ENCODE peak calls at places on chromosomes 1 and 21, in ten cellular contexts. One of them, this sample, is unnamed.

GRCh38 chr1:89598450-89599331 is 34.2 kb upstream of the LRRC8C start:
- DNase-seq in Jurkat, Clone E6-1: peak; percentile 28
- DNase-seq in substantia nigra: no peak
- DNase-seq in neural crest cell: no peak
- DNase-seq in fibroblast of mammary gland: peak; percentile 53
- DNase-seq in NCI-H510A treated with DMSO at 0.1 percent for 48 hours: peak; percentile 85
- DNase-seq in NCI-H1105: peak; percentile 12
- DNase-seq in activated CD4-positive, alpha-beta T cell treated with anti-CD3 and anti-CD28 coated beads, Interleukin-2, amount 50 U/mL, for 24 hours: no peak
- DNase-seq in Daoy: peak; percentile 32
- DNase-seq in AG09319: no peak
- DNase-seq in this sample: peak; percentile 59

GRCh38 chr1:41282679-41283317 is 40.7 kb upstream of the SCMH1 start:
- DNase-seq in Jurkat, Clone E6-1: peak; percentile 6
- DNase-seq in substantia nigra: peak; percentile 33
- DNase-seq in neural crest cell: peak; percentile 50
- DNase-seq in fibroblast of mammary gland: peak; percentile 20
- DNase-seq in NCI-H510A treated with DMSO at 0.1 percent for 48 hours: peak; percentile 68
- DNase-seq in NCI-H1105: no peak
- DNase-seq in activated CD4-positive, alpha-beta T cell treated with anti-CD3 and anti-CD28 coated beads, Interleukin-2, amount 50 U/mL, for 24 hours: no peak
- DNase-seq in Daoy: peak; percentile 48
- DNase-seq in AG09319: no peak
- DNase-seq in this sample: peak; percentile 59

GRCh38 chr1:924619-925323 is 1.0 kb downstream of the SAMD11 start:
- DNase-seq in Jurkat, Clone E6-1: no peak
- DNase-seq in substantia nigra: no peak
- DNase-seq in neural crest cell: no peak
- DNase-seq in fibroblast of mammary gland: no peak
- DNase-seq in NCI-H510A treated with DMSO at 0.1 percent for 48 hours: no peak
- DNase-seq in NCI-H1105: peak; percentile 25
- DNase-seq in activated CD4-positive, alpha-beta T cell treated with anti-CD3 and anti-CD28 coated beads, Interleukin-2, amount 50 U/mL, for 24 hours: no peak
- DNase-seq in Daoy: peak; percentile 81
- DNase-seq in AG09319: no peak
- DNase-seq in this sample: peak; percentile 85

GRCh38 chr1:216958569-216958968 is 235.3 kb upstream of the ESRRG start:
- DNase-seq in Jurkat, Clone E6-1: no peak
- DNase-seq in substantia nigra: no peak
- DNase-seq in neural crest cell: no peak
- DNase-seq in fibroblast of mammary gland: no peak
- DNase-seq in NCI-H510A treated with DMSO at 0.1 percent for 48 hours: no peak
- DNase-seq in NCI-H1105: no peak
- DNase-seq in activated CD4-positive, alpha-beta T cell treated with anti-CD3 and anti-CD28 coated beads, Interleukin-2, amount 50 U/mL, for 24 hours: no peak
- DNase-seq in Daoy: no peak
- DNase-seq in AG09319: no peak
- DNase-seq in this sample: no peak

GRCh38 chr21:41897690-41898089 is 18.5 kb upstream of the PRDM15 start:
- DNase-seq in Jurkat, Clone E6-1: no peak
- DNase-seq in substantia nigra: no peak
- DNase-seq in neural crest cell: no peak
- DNase-seq in fibroblast of mammary gland: no peak
- DNase-seq in NCI-H510A treated with DMSO at 0.1 percent for 48 hours: no peak
- DNase-seq in NCI-H1105: no peak
- DNase-seq in activated CD4-positive, alpha-beta T cell treated with anti-CD3 and anti-CD28 coated beads, Interleukin-2, amount 50 U/mL, for 24 hours: no peak
- DNase-seq in Daoy: no peak
- DNase-seq in AG09319: no peak
- DNase-seq in this sample: no peak

GRCh38 chr1:165639821-165640623 is 9.0 kb downstream of the MGST3 start:
- DNase-seq in Jurkat, Clone E6-1: no peak
- DNase-seq in substantia nigra: no peak
- DNase-seq in neural crest cell: no peak
- DNase-seq in fibroblast of mammary gland: peak; percentile 74
- DNase-seq in NCI-H510A treated with DMSO at 0.1 percent for 48 hours: no peak
- DNase-seq in NCI-H1105: no peak
- DNase-seq in activated CD4-positive, alpha-beta T cell treated with anti-CD3 and anti-CD28 coated beads, Interleukin-2, amount 50 U/mL, for 24 hours: no peak
- DNase-seq in Daoy: no peak
- DNase-seq in AG09319: no peak
- DNase-seq in this sample: peak; percentile 40

GRCh38 chr1:201004732-201005131 is 18.8 kb downstream of the KIF21B start:
- DNase-seq in Jurkat, Clone E6-1: no peak
- DNase-seq in substantia nigra: no peak
- DNase-seq in neural crest cell: no peak
- DNase-seq in fibroblast of mammary gland: no peak
- DNase-seq in NCI-H510A treated with DMSO at 0.1 percent for 48 hours: no peak
- DNase-seq in NCI-H1105: no peak
- DNase-seq in activated CD4-positive, alpha-beta T cell treated with anti-CD3 and anti-CD28 coated beads, Interleukin-2, amount 50 U/mL, for 24 hours: no peak
- DNase-seq in Daoy: no peak
- DNase-seq in AG09319: no peak
- DNase-seq in this sample: no peak

GRCh38 chr1:211543003-211543402 is 36.0 kb downstream of the SLC30A1 start:
- DNase-seq in Jurkat, Clone E6-1: no peak
- DNase-seq in substantia nigra: no peak
- DNase-seq in neural crest cell: no peak
- DNase-seq in fibroblast of mammary gland: no peak
- DNase-seq in NCI-H510A treated with DMSO at 0.1 percent for 48 hours: no peak
- DNase-seq in NCI-H1105: no peak
- DNase-seq in activated CD4-positive, alpha-beta T cell treated with anti-CD3 and anti-CD28 coated beads, Interleukin-2, amount 50 U/mL, for 24 hours: no peak
- DNase-seq in Daoy: no peak
- DNase-seq in AG09319: no peak
- DNase-seq in this sample: no peak

GRCh38 chr21:25963186-25963585 is 207.4 kb downstream of the APP start:
- DNase-seq in Jurkat, Clone E6-1: no peak
- DNase-seq in substantia nigra: no peak
- DNase-seq in neural crest cell: no peak
- DNase-seq in fibroblast of mammary gland: peak; percentile 63
- DNase-seq in NCI-H510A treated with DMSO at 0.1 percent for 48 hours: no peak
- DNase-seq in NCI-H1105: no peak
- DNase-seq in activated CD4-positive, alpha-beta T cell treated with anti-CD3 and anti-CD28 coated beads, Interleukin-2, amount 50 U/mL, for 24 hours: no peak
- DNase-seq in Daoy: peak; percentile 78
- DNase-seq in AG09319: no peak
- DNase-seq in this sample: peak; percentile 19

GRCh38 chr1:110383311-110383990 is 7.4 kb downstream of the SLC16A4 start:
- DNase-seq in Jurkat, Clone E6-1: peak; percentile 17
- DNase-seq in substantia nigra: no peak
- DNase-seq in neural crest cell: no peak
- DNase-seq in fibroblast of mammary gland: peak; percentile 50
- DNase-seq in NCI-H510A treated with DMSO at 0.1 percent for 48 hours: no peak
- DNase-seq in NCI-H1105: no peak
- DNase-seq in activated CD4-positive, alpha-beta T cell treated with anti-CD3 and anti-CD28 coated beads, Interleukin-2, amount 50 U/mL, for 24 hours: no peak
- DNase-seq in Daoy: peak; percentile 23
- DNase-seq in AG09319: no peak
- DNase-seq in this sample: peak; percentile 44

GRCh38 chr1:17359808-17360207 is 12.2 kb upstream of the PADI6 start:
- DNase-seq in Jurkat, Clone E6-1: no peak
- DNase-seq in substantia nigra: no peak
- DNase-seq in neural crest cell: no peak
- DNase-seq in fibroblast of mammary gland: no peak
- DNase-seq in NCI-H510A treated with DMSO at 0.1 percent for 48 hours: no peak
- DNase-seq in NCI-H1105: no peak
- DNase-seq in activated CD4-positive, alpha-beta T cell treated with anti-CD3 and anti-CD28 coated beads, Interleukin-2, amount 50 U/mL, for 24 hours: no peak
- DNase-seq in Daoy: no peak
- DNase-seq in AG09319: no peak
- DNase-seq in this sample: no peak

GRCh38 chr21:37914211-37914900 is 1.9 kb downstream of the KCNJ6 start:
- DNase-seq in Jurkat, Clone E6-1: no peak
- DNase-seq in substantia nigra: peak; percentile 12
- DNase-seq in neural crest cell: peak; percentile 50
- DNase-seq in fibroblast of mammary gland: no peak
- DNase-seq in NCI-H510A treated with DMSO at 0.1 percent for 48 hours: no peak
- DNase-seq in NCI-H1105: peak; percentile 53
- DNase-seq in activated CD4-positive, alpha-beta T cell treated with anti-CD3 and anti-CD28 coated beads, Interleukin-2, amount 50 U/mL, for 24 hours: no peak
- DNase-seq in Daoy: peak; percentile 72
- DNase-seq in AG09319: no peak
- DNase-seq in this sample: peak; percentile 43

GRCh38 chr1:75614455-75615379 is 3.8 kb upstream of the SLC44A5 start:
- DNase-seq in Jurkat, Clone E6-1: peak; percentile 84
- DNase-seq in substantia nigra: peak; percentile 30
- DNase-seq in neural crest cell: peak; percentile 68
- DNase-seq in fibroblast of mammary gland: peak; percentile 16
- DNase-seq in NCI-H510A treated with DMSO at 0.1 percent for 48 hours: peak; percentile 79
- DNase-seq in NCI-H1105: peak; percentile 87
- DNase-seq in activated CD4-positive, alpha-beta T cell treated with anti-CD3 and anti-CD28 coated beads, Interleukin-2, amount 50 U/mL, for 24 hours: no peak
- DNase-seq in Daoy: peak; percentile 50
- DNase-seq in AG09319: no peak
- DNase-seq in this sample: peak; percentile 50

GRCh38 chr1:38005195-38006007 is at the start of gene FHL3:
- DNase-seq in Jurkat, Clone E6-1: peak; percentile 33
- DNase-seq in substantia nigra: peak; percentile 38
- DNase-seq in neural crest cell: no peak
- DNase-seq in fibroblast of mammary gland: no peak
- DNase-seq in NCI-H510A treated with DMSO at 0.1 percent for 48 hours: peak; percentile 98
- DNase-seq in NCI-H1105: peak; percentile 42
- DNase-seq in activated CD4-positive, alpha-beta T cell treated with anti-CD3 and anti-CD28 coated beads, Interleukin-2, amount 50 U/mL, for 24 hours: no peak
- DNase-seq in Daoy: peak; percentile 72
- DNase-seq in AG09319: no peak
- DNase-seq in this sample: peak; percentile 73

GRCh38 chr1:180612591-180612990 is 19.2 kb upstream of the XPR1 start:
- DNase-seq in Jurkat, Clone E6-1: no peak
- DNase-seq in substantia nigra: no peak
- DNase-seq in neural crest cell: no peak
- DNase-seq in fibroblast of mammary gland: no peak
- DNase-seq in NCI-H510A treated with DMSO at 0.1 percent for 48 hours: no peak
- DNase-seq in NCI-H1105: no peak
- DNase-seq in activated CD4-positive, alpha-beta T cell treated with anti-CD3 and anti-CD28 coated beads, Interleukin-2, amount 50 U/mL, for 24 hours: no peak
- DNase-seq in Daoy: no peak
- DNase-seq in AG09319: no peak
- DNase-seq in this sample: no peak

GRCh38 chr1:20349971-20350370 is 59.3 kb downstream of the VWA5B1 start:
- DNase-seq in Jurkat, Clone E6-1: no peak
- DNase-seq in substantia nigra: no peak
- DNase-seq in neural crest cell: no peak
- DNase-seq in fibroblast of mammary gland: no peak
- DNase-seq in NCI-H510A treated with DMSO at 0.1 percent for 48 hours: no peak
- DNase-seq in NCI-H1105: no peak
- DNase-seq in activated CD4-positive, alpha-beta T cell treated with anti-CD3 and anti-CD28 coated beads, Interleukin-2, amount 50 U/mL, for 24 hours: no peak
- DNase-seq in Daoy: no peak
- DNase-seq in AG09319: no peak
- DNase-seq in this sample: no peak

GRCh38 chr1:102084771-102085535 is 88.2 kb upstream of the OLFM3 start:
- DNase-seq in Jurkat, Clone E6-1: no peak
- DNase-seq in substantia nigra: no peak
- DNase-seq in neural crest cell: no peak
- DNase-seq in fibroblast of mammary gland: no peak
- DNase-seq in NCI-H510A treated with DMSO at 0.1 percent for 48 hours: no peak
- DNase-seq in NCI-H1105: no peak
- DNase-seq in activated CD4-positive, alpha-beta T cell treated with anti-CD3 and anti-CD28 coated beads, Interleukin-2, amount 50 U/mL, for 24 hours: no peak
- DNase-seq in Daoy: no peak
- DNase-seq in AG09319: no peak
- DNase-seq in this sample: no peak

GRCh38 chr1:39575191-39576015 is 1.2 kb downstream of the PABPC4 start:
- DNase-seq in Jurkat, Clone E6-1: peak; percentile 44
- DNase-seq in substantia nigra: peak; percentile 49
- DNase-seq in neural crest cell: peak; percentile 22
- DNase-seq in fibroblast of mammary gland: peak; percentile 82
- DNase-seq in NCI-H510A treated with DMSO at 0.1 percent for 48 hours: peak; percentile 97
- DNase-seq in NCI-H1105: peak; percentile 39
- DNase-seq in activated CD4-positive, alpha-beta T cell treated with anti-CD3 and anti-CD28 coated beads, Interleukin-2, amount 50 U/mL, for 24 hours: peak; percentile 15
- DNase-seq in Daoy: peak; percentile 50
- DNase-seq in AG09319: no peak
- DNase-seq in this sample: peak; percentile 89

GRCh38 chr1:26126321-26127084 is 14.9 kb downstream of the PDIK1L start:
- DNase-seq in Jurkat, Clone E6-1: peak; percentile 97
- DNase-seq in substantia nigra: no peak
- DNase-seq in neural crest cell: no peak
- DNase-seq in fibroblast of mammary gland: peak; percentile 38
- DNase-seq in NCI-H510A treated with DMSO at 0.1 percent for 48 hours: peak; percentile 85
- DNase-seq in NCI-H1105: peak; percentile 73
- DNase-seq in activated CD4-positive, alpha-beta T cell treated with anti-CD3 and anti-CD28 coated beads, Interleukin-2, amount 50 U/mL, for 24 hours: no peak
- DNase-seq in Daoy: peak; percentile 84
- DNase-seq in AG09319: no peak
- DNase-seq in this sample: no peak

GRCh38 chr21:29674343-29674742 is 265.5 kb downstream of the GRIK1 start:
- DNase-seq in Jurkat, Clone E6-1: no peak
- DNase-seq in substantia nigra: no peak
- DNase-seq in neural crest cell: no peak
- DNase-seq in fibroblast of mammary gland: no peak
- DNase-seq in NCI-H510A treated with DMSO at 0.1 percent for 48 hours: no peak
- DNase-seq in NCI-H1105: no peak
- DNase-seq in activated CD4-positive, alpha-beta T cell treated with anti-CD3 and anti-CD28 coated beads, Interleukin-2, amount 50 U/mL, for 24 hours: no peak
- DNase-seq in Daoy: no peak
- DNase-seq in AG09319: no peak
- DNase-seq in this sample: no peak

GRCh38 chr1:24972257-24973242 is 42.5 kb upstream of the RUNX3 start:
- DNase-seq in Jurkat, Clone E6-1: no peak
- DNase-seq in substantia nigra: no peak
- DNase-seq in neural crest cell: no peak
- DNase-seq in fibroblast of mammary gland: no peak
- DNase-seq in NCI-H510A treated with DMSO at 0.1 percent for 48 hours: no peak
- DNase-seq in NCI-H1105: no peak
- DNase-seq in activated CD4-positive, alpha-beta T cell treated with anti-CD3 and anti-CD28 coated beads, Interleukin-2, amount 50 U/mL, for 24 hours: no peak
- DNase-seq in Daoy: no peak
- DNase-seq in AG09319: no peak
- DNase-seq in this sample: no peak

GRCh38 chr21:31354604-31355443 is 10.8 kb upstream of the TIAM1 start:
- DNase-seq in Jurkat, Clone E6-1: peak; percentile 40
- DNase-seq in substantia nigra: no peak
- DNase-seq in neural crest cell: no peak
- DNase-seq in fibroblast of mammary gland: peak; percentile 96
- DNase-seq in NCI-H510A treated with DMSO at 0.1 percent for 48 hours: no peak
- DNase-seq in NCI-H1105: no peak
- DNase-seq in activated CD4-positive, alpha-beta T cell treated with anti-CD3 and anti-CD28 coated beads, Interleukin-2, amount 50 U/mL, for 24 hours: peak; percentile 50
- DNase-seq in Daoy: peak; percentile 98
- DNase-seq in AG09319: no peak
- DNase-seq in this sample: peak; percentile 94

GRCh38 chr1:84720275-84720780 is 30.1 kb upstream of the SSX2IP start:
- DNase-seq in Jurkat, Clone E6-1: no peak
- DNase-seq in substantia nigra: no peak
- DNase-seq in neural crest cell: no peak
- DNase-seq in fibroblast of mammary gland: no peak
- DNase-seq in NCI-H510A treated with DMSO at 0.1 percent for 48 hours: no peak
- DNase-seq in NCI-H1105: no peak
- DNase-seq in activated CD4-positive, alpha-beta T cell treated with anti-CD3 and anti-CD28 coated beads, Interleukin-2, amount 50 U/mL, for 24 hours: no peak
- DNase-seq in Daoy: no peak
- DNase-seq in AG09319: no peak
- DNase-seq in this sample: no peak

GRCh38 chr1:162019006-162019405 is 4.7 kb downstream of the OLFML2B start:
- DNase-seq in Jurkat, Clone E6-1: no peak
- DNase-seq in substantia nigra: no peak
- DNase-seq in neural crest cell: no peak
- DNase-seq in fibroblast of mammary gland: peak; percentile 95
- DNase-seq in NCI-H510A treated with DMSO at 0.1 percent for 48 hours: peak; percentile 92
- DNase-seq in NCI-H1105: peak; percentile 71
- DNase-seq in activated CD4-positive, alpha-beta T cell treated with anti-CD3 and anti-CD28 coated beads, Interleukin-2, amount 50 U/mL, for 24 hours: no peak
- DNase-seq in Daoy: peak; percentile 91
- DNase-seq in AG09319: peak; percentile 93
- DNase-seq in this sample: peak; percentile 85

GRCh38 chr1:43563779-43564616 is 33.3 kb downstream of the PTPRF start:
- DNase-seq in Jurkat, Clone E6-1: no peak
- DNase-seq in substantia nigra: no peak
- DNase-seq in neural crest cell: no peak
- DNase-seq in fibroblast of mammary gland: no peak
- DNase-seq in NCI-H510A treated with DMSO at 0.1 percent for 48 hours: no peak
- DNase-seq in NCI-H1105: no peak
- DNase-seq in activated CD4-positive, alpha-beta T cell treated with anti-CD3 and anti-CD28 coated beads, Interleukin-2, amount 50 U/mL, for 24 hours: no peak
- DNase-seq in Daoy: no peak
- DNase-seq in AG09319: no peak
- DNase-seq in this sample: no peak

GRCh38 chr1:103859721-103860120 is 110.0 kb downstream of the AMY1C start:
- DNase-seq in Jurkat, Clone E6-1: no peak
- DNase-seq in substantia nigra: no peak
- DNase-seq in neural crest cell: no peak
- DNase-seq in fibroblast of mammary gland: no peak
- DNase-seq in NCI-H510A treated with DMSO at 0.1 percent for 48 hours: no peak
- DNase-seq in NCI-H1105: no peak
- DNase-seq in activated CD4-positive, alpha-beta T cell treated with anti-CD3 and anti-CD28 coated beads, Interleukin-2, amount 50 U/mL, for 24 hours: no peak
- DNase-seq in Daoy: no peak
- DNase-seq in AG09319: no peak
- DNase-seq in this sample: no peak

GRCh38 chr1:53242381-53242780 is 4.1 kb upstream of the MAGOH start:
- DNase-seq in Jurkat, Clone E6-1: no peak
- DNase-seq in substantia nigra: no peak
- DNase-seq in neural crest cell: no peak
- DNase-seq in fibroblast of mammary gland: no peak
- DNase-seq in NCI-H510A treated with DMSO at 0.1 percent for 48 hours: no peak
- DNase-seq in NCI-H1105: no peak
- DNase-seq in activated CD4-positive, alpha-beta T cell treated with anti-CD3 and anti-CD28 coated beads, Interleukin-2, amount 50 U/mL, for 24 hours: no peak
- DNase-seq in Daoy: no peak
- DNase-seq in AG09319: no peak
- DNase-seq in this sample: no peak

GRCh38 chr1:15740833-15741182 is 1.5 kb upstream of the TMEM82 start:
- DNase-seq in Jurkat, Clone E6-1: no peak
- DNase-seq in substantia nigra: no peak
- DNase-seq in neural crest cell: no peak
- DNase-seq in fibroblast of mammary gland: no peak
- DNase-seq in NCI-H510A treated with DMSO at 0.1 percent for 48 hours: no peak
- DNase-seq in NCI-H1105: no peak
- DNase-seq in activated CD4-positive, alpha-beta T cell treated with anti-CD3 and anti-CD28 coated beads, Interleukin-2, amount 50 U/mL, for 24 hours: no peak
- DNase-seq in Daoy: no peak
- DNase-seq in AG09319: no peak
- DNase-seq in this sample: no peak

This sample was measured in GM23248.